ENCODE peak calls at places on chromosomes 7 and 10, in six cellular contexts. G is thyroid gland, V is kidney tubule cell, T is Peyer's patch, N is endothelial cell, F is GM06990. A is an unnamed sample.

GRCh38 chr10:16792675-16793074 is 24.5 kb downstream of the RSU1 start:
- DNase-seq in N (no peak), G (no peak), F (no peak), V (peak), T (no peak), A (no peak)

GRCh38 chr7:79761876-79762429 is 308.5 kb upstream of the MAGI2 start:
- DNase-seq in N (no peak), V (no peak), T (no peak), G (no peak), F (no peak), A (no peak)

GRCh38 chr10:78579995-78580394 is 488.8 kb upstream of the ZMIZ1 start:
- DNase-seq in V (peak), F (no peak), N (no peak), T (no peak), G (peak), A (no peak)

GRCh38 chr7:90383422-90383821 is 19.8 kb upstream of the CLDN12 start:
- DNase-seq in V (peak), F (no peak), T (no peak), N (no peak), G (no peak), A (peak)

GRCh38 chr10:124321433-124322072 is 97.2 kb downstream of the OAT start:
- DNase-seq in V (no peak), F (no peak), N (no peak), T (no peak), G (no peak), A (no peak)

GRCh38 chr7:11748884-11749283 is 83.1 kb downstream of the THSD7A start:
- DNase-seq in F (no peak), G (no peak), N (no peak), T (no peak), V (no peak), A (no peak)

GRCh38 chr7:16989883-16990413 is 108.2 kb upstream of the AGR3 start:
- DNase-seq in G (peak), F (no peak), V (peak), N (no peak), T (peak), A (peak)

GRCh38 chr10:119316729-119317097 is 109.3 kb downstream of the GRK5 start:
- DNase-seq in V (peak), G (no peak), F (no peak), N (no peak), T (no peak), A (peak)

GRCh38 chr10:43043342-43043772 is 33.5 kb upstream of the RET start:
- DNase-seq in G (no peak), T (peak), V (no peak), F (no peak), N (no peak), A (no peak)

GRCh38 chr7:23105086-23105643 is 420 bp upstream of the KLHL7 start:
- DNase-seq in N (no peak), G (no peak), T (no peak), F (no peak), V (no peak), A (no peak)

GRCh38 chr10:34262965-34263364 is 552.1 kb downstream of the PARD3 start:
- DNase-seq in T (no peak), V (no peak), F (no peak), N (no peak), G (no peak), A (no peak)

GRCh38 chr7:100157334-100158228 is 942 bp downstream of the TRAPPC14 start:
- DNase-seq in V (peak), N (peak), F (no peak), G (peak), T (peak), A (peak)

GRCh38 chr10:484441-484924 is 205.0 kb downstream of the DIP2C start:
- DNase-seq in G (peak), T (peak), N (no peak), F (no peak), V (peak), A (no peak)

GRCh38 chr7:8371742-8372141 is 61.7 kb upstream of the NXPH1 start:
- DNase-seq in N (no peak), T (no peak), V (no peak), F (no peak), G (no peak), A (no peak)

GRCh38 chr7:479948-480499 is 39.6 kb downstream of the PDGFA start:
- DNase-seq in G (no peak), V (no peak), F (no peak), T (peak), N (no peak), A (no peak)

GRCh38 chr10:130362308-130362761 is 226.1 kb downstream of the GLRX3 start:
- DNase-seq in T (no peak), V (peak), G (no peak), F (no peak), N (no peak), A (no peak)

GRCh38 chr10:18960466-18961079 is 88.0 kb upstream of the MALRD1 start:
- DNase-seq in F (no peak), V (no peak), N (no peak), T (no peak), G (no peak), A (no peak)

GRCh38 chr7:26681819-26682418 is 182.5 kb downstream of the SKAP2 start:
- DNase-seq in N (no peak), V (peak), F (no peak), T (no peak), G (no peak), A (no peak)

GRCh38 chr7:101747758-101748345 is 69.6 kb upstream of the CUX1 start:
- DNase-seq in T (no peak), N (no peak), V (no peak), G (no peak), F (no peak), A (no peak)

GRCh38 chr10:75254739-75255138 is 19.0 kb upstream of the COMTD1 start:
- DNase-seq in T (peak), G (no peak), N (no peak), F (no peak), V (no peak), A (no peak)

GRCh38 chr7:113015038-113015645 is 71.5 kb downstream of the GPR85 start:
- DNase-seq in G (no peak), N (no peak), T (no peak), V (peak), F (no peak), A (peak)

GRCh38 chr7:92843034-92843760 is 6.8 kb upstream of the CDK6 start:
- DNase-seq in V (no peak), F (no peak), T (no peak), G (no peak), N (no peak), A (no peak)